ENCODE peak calls at places on chromosomes 12 and 14, in ten cellular contexts. One of them, this sample, is unnamed.

GRCh38 chr12:121524196-121524930 is 56.5 kb downstream of the KDM2B start:
- DNase-seq in RPMI7951: no peak
- DNase-seq in T follicular helper cell: no peak
- DNase-seq in RKO: no peak
- DNase-seq in T-helper 17 cell: no peak
- DNase-seq in activated naive CD4-positive, alpha-beta T cell treated with anti-CD3 and anti-CD28 coated beads, Interleukin-2, amount 10 ng/mL, durations not matched to agents 7 days and 5 days: no peak
- DNase-seq in A549: no peak
- DNase-seq in astrocyte of the cerebellum: no peak
- DNase-seq in COLO829: no peak
- DNase-seq in stimulated activated CD8-positive, alpha-beta memory T cell treated with anti-CD3 and anti-CD28 coated beads, Interleukin-15, amount 100 ng/mL, for 48 hours: no peak
- DNase-seq in this sample: no peak

GRCh38 chr14:21047378-21047781 is 5.2 kb downstream of the RNASE7 start:
- DNase-seq in RPMI7951: no peak
- DNase-seq in T follicular helper cell: no peak
- DNase-seq in RKO: no peak
- DNase-seq in T-helper 17 cell: no peak
- DNase-seq in activated naive CD4-positive, alpha-beta T cell treated with anti-CD3 and anti-CD28 coated beads, Interleukin-2, amount 10 ng/mL, durations not matched to agents 7 days and 5 days: no peak
- DNase-seq in A549: no peak
- DNase-seq in astrocyte of the cerebellum: no peak
- DNase-seq in COLO829: no peak
- DNase-seq in stimulated activated CD8-positive, alpha-beta memory T cell treated with anti-CD3 and anti-CD28 coated beads, Interleukin-15, amount 100 ng/mL, for 48 hours: no peak
- DNase-seq in this sample: no peak

GRCh38 chr12:115383668-115384067 is 699.7 kb upstream of the TBX3 start:
- DNase-seq in RPMI7951: peak; percentile 23
- DNase-seq in T follicular helper cell: no peak
- DNase-seq in RKO: peak; percentile 30
- DNase-seq in T-helper 17 cell: no peak
- DNase-seq in activated naive CD4-positive, alpha-beta T cell treated with anti-CD3 and anti-CD28 coated beads, Interleukin-2, amount 10 ng/mL, durations not matched to agents 7 days and 5 days: no peak
- DNase-seq in A549: no peak
- DNase-seq in astrocyte of the cerebellum: peak; percentile 36
- DNase-seq in COLO829: no peak
- DNase-seq in stimulated activated CD8-positive, alpha-beta memory T cell treated with anti-CD3 and anti-CD28 coated beads, Interleukin-15, amount 100 ng/mL, for 48 hours: no peak
- DNase-seq in this sample: no peak

GRCh38 chr14:62592877-62593276 is 452.4 kb downstream of the KCNH5 start:
- DNase-seq in RPMI7951: no peak
- DNase-seq in T follicular helper cell: no peak
- DNase-seq in RKO: peak; percentile 45
- DNase-seq in T-helper 17 cell: no peak
- DNase-seq in activated naive CD4-positive, alpha-beta T cell treated with anti-CD3 and anti-CD28 coated beads, Interleukin-2, amount 10 ng/mL, durations not matched to agents 7 days and 5 days: no peak
- DNase-seq in A549: no peak
- DNase-seq in astrocyte of the cerebellum: no peak
- DNase-seq in COLO829: no peak
- DNase-seq in stimulated activated CD8-positive, alpha-beta memory T cell treated with anti-CD3 and anti-CD28 coated beads, Interleukin-15, amount 100 ng/mL, for 48 hours: no peak
- DNase-seq in this sample: no peak

GRCh38 chr14:39469094-39469710 is 37.0 kb upstream of the FBXO33 start:
- DNase-seq in RPMI7951: peak; percentile 11
- DNase-seq in T follicular helper cell: no peak
- DNase-seq in RKO: peak; percentile 15
- DNase-seq in T-helper 17 cell: no peak
- DNase-seq in activated naive CD4-positive, alpha-beta T cell treated with anti-CD3 and anti-CD28 coated beads, Interleukin-2, amount 10 ng/mL, durations not matched to agents 7 days and 5 days: peak; percentile 34
- DNase-seq in A549: no peak
- DNase-seq in astrocyte of the cerebellum: no peak
- DNase-seq in COLO829: no peak
- DNase-seq in stimulated activated CD8-positive, alpha-beta memory T cell treated with anti-CD3 and anti-CD28 coated beads, Interleukin-15, amount 100 ng/mL, for 48 hours: no peak
- DNase-seq in this sample: peak; percentile 36

GRCh38 chr12:100715976-100716657 is 78.5 kb upstream of the ANO4 start:
- DNase-seq in RPMI7951: no peak
- DNase-seq in T follicular helper cell: no peak
- DNase-seq in RKO: no peak
- DNase-seq in T-helper 17 cell: no peak
- DNase-seq in activated naive CD4-positive, alpha-beta T cell treated with anti-CD3 and anti-CD28 coated beads, Interleukin-2, amount 10 ng/mL, durations not matched to agents 7 days and 5 days: no peak
- DNase-seq in A549: no peak
- DNase-seq in astrocyte of the cerebellum: no peak
- DNase-seq in COLO829: no peak
- DNase-seq in stimulated activated CD8-positive, alpha-beta memory T cell treated with anti-CD3 and anti-CD28 coated beads, Interleukin-15, amount 100 ng/mL, for 48 hours: no peak
- DNase-seq in this sample: no peak

GRCh38 chr12:29710104-29710503 is 73.6 kb downstream of the TMTC1 start:
- DNase-seq in RPMI7951: peak; percentile 11
- DNase-seq in T follicular helper cell: no peak
- DNase-seq in RKO: no peak
- DNase-seq in T-helper 17 cell: no peak
- DNase-seq in activated naive CD4-positive, alpha-beta T cell treated with anti-CD3 and anti-CD28 coated beads, Interleukin-2, amount 10 ng/mL, durations not matched to agents 7 days and 5 days: no peak
- DNase-seq in A549: no peak
- DNase-seq in astrocyte of the cerebellum: no peak
- DNase-seq in COLO829: no peak
- DNase-seq in stimulated activated CD8-positive, alpha-beta memory T cell treated with anti-CD3 and anti-CD28 coated beads, Interleukin-15, amount 100 ng/mL, for 48 hours: no peak
- DNase-seq in this sample: no peak

GRCh38 chr12:2581293-2582045 is 213.3 kb upstream of the FKBP4 start:
- DNase-seq in RPMI7951: no peak
- DNase-seq in T follicular helper cell: no peak
- DNase-seq in RKO: no peak
- DNase-seq in T-helper 17 cell: no peak
- DNase-seq in activated naive CD4-positive, alpha-beta T cell treated with anti-CD3 and anti-CD28 coated beads, Interleukin-2, amount 10 ng/mL, durations not matched to agents 7 days and 5 days: no peak
- DNase-seq in A549: no peak
- DNase-seq in astrocyte of the cerebellum: no peak
- DNase-seq in COLO829: no peak
- DNase-seq in stimulated activated CD8-positive, alpha-beta memory T cell treated with anti-CD3 and anti-CD28 coated beads, Interleukin-15, amount 100 ng/mL, for 48 hours: no peak
- DNase-seq in this sample: no peak

GRCh38 chr12:80195143-80195726 is 95.9 kb downstream of the OTOGL start:
- DNase-seq in RPMI7951: peak; percentile 41
- DNase-seq in T follicular helper cell: no peak
- DNase-seq in RKO: peak; percentile 72
- DNase-seq in T-helper 17 cell: no peak
- DNase-seq in activated naive CD4-positive, alpha-beta T cell treated with anti-CD3 and anti-CD28 coated beads, Interleukin-2, amount 10 ng/mL, durations not matched to agents 7 days and 5 days: no peak
- DNase-seq in A549: peak; percentile 39
- DNase-seq in astrocyte of the cerebellum: peak; percentile 67
- DNase-seq in COLO829: peak; percentile 45
- DNase-seq in stimulated activated CD8-positive, alpha-beta memory T cell treated with anti-CD3 and anti-CD28 coated beads, Interleukin-15, amount 100 ng/mL, for 48 hours: no peak
- DNase-seq in this sample: no peak

GRCh38 chr14:104926619-104927431 is 2.1 kb downstream of the PLD4 start:
- DNase-seq in RPMI7951: no peak
- DNase-seq in T follicular helper cell: no peak
- DNase-seq in RKO: no peak
- DNase-seq in T-helper 17 cell: no peak
- DNase-seq in activated naive CD4-positive, alpha-beta T cell treated with anti-CD3 and anti-CD28 coated beads, Interleukin-2, amount 10 ng/mL, durations not matched to agents 7 days and 5 days: no peak
- DNase-seq in A549: no peak
- DNase-seq in astrocyte of the cerebellum: no peak
- DNase-seq in COLO829: no peak
- DNase-seq in stimulated activated CD8-positive, alpha-beta memory T cell treated with anti-CD3 and anti-CD28 coated beads, Interleukin-15, amount 100 ng/mL, for 48 hours: peak; percentile 19
- DNase-seq in this sample: no peak

GRCh38 chr14:100472491-100472890 is 114.7 kb downstream of the BEGAIN start:
- DNase-seq in RPMI7951: no peak
- DNase-seq in T follicular helper cell: no peak
- DNase-seq in RKO: no peak
- DNase-seq in T-helper 17 cell: no peak
- DNase-seq in activated naive CD4-positive, alpha-beta T cell treated with anti-CD3 and anti-CD28 coated beads, Interleukin-2, amount 10 ng/mL, durations not matched to agents 7 days and 5 days: no peak
- DNase-seq in A549: no peak
- DNase-seq in astrocyte of the cerebellum: no peak
- DNase-seq in COLO829: no peak
- DNase-seq in stimulated activated CD8-positive, alpha-beta memory T cell treated with anti-CD3 and anti-CD28 coated beads, Interleukin-15, amount 100 ng/mL, for 48 hours: no peak
- DNase-seq in this sample: no peak

GRCh38 chr12:57736743-57737466 is 1.6 kb downstream of the AGAP2 start:
- DNase-seq in RPMI7951: no peak
- DNase-seq in T follicular helper cell: no peak
- DNase-seq in RKO: no peak
- DNase-seq in T-helper 17 cell: no peak
- DNase-seq in activated naive CD4-positive, alpha-beta T cell treated with anti-CD3 and anti-CD28 coated beads, Interleukin-2, amount 10 ng/mL, durations not matched to agents 7 days and 5 days: no peak
- DNase-seq in A549: no peak
- DNase-seq in astrocyte of the cerebellum: no peak
- DNase-seq in COLO829: no peak
- DNase-seq in stimulated activated CD8-positive, alpha-beta memory T cell treated with anti-CD3 and anti-CD28 coated beads, Interleukin-15, amount 100 ng/mL, for 48 hours: no peak
- DNase-seq in this sample: no peak

GRCh38 chr12:6765634-6766581 is at the start of gene PTMS:
- DNase-seq in RPMI7951: peak; percentile 96
- DNase-seq in T follicular helper cell: no peak
- DNase-seq in RKO: peak; percentile 54
- DNase-seq in T-helper 17 cell: no peak
- DNase-seq in activated naive CD4-positive, alpha-beta T cell treated with anti-CD3 and anti-CD28 coated beads, Interleukin-2, amount 10 ng/mL, durations not matched to agents 7 days and 5 days: peak; percentile 54
- DNase-seq in A549: peak; percentile 77
- DNase-seq in astrocyte of the cerebellum: peak; percentile 86
- DNase-seq in COLO829: peak; percentile 68
- DNase-seq in stimulated activated CD8-positive, alpha-beta memory T cell treated with anti-CD3 and anti-CD28 coated beads, Interleukin-15, amount 100 ng/mL, for 48 hours: no peak
- DNase-seq in this sample: peak; percentile 62

GRCh38 chr14:68780358-68781160 is 12.3 kb downstream of the ZFP36L1 start:
- DNase-seq in RPMI7951: peak; percentile 82
- DNase-seq in T follicular helper cell: no peak
- DNase-seq in RKO: peak; percentile 49
- DNase-seq in T-helper 17 cell: no peak
- DNase-seq in activated naive CD4-positive, alpha-beta T cell treated with anti-CD3 and anti-CD28 coated beads, Interleukin-2, amount 10 ng/mL, durations not matched to agents 7 days and 5 days: peak; percentile 72
- DNase-seq in A549: no peak
- DNase-seq in astrocyte of the cerebellum: no peak
- DNase-seq in COLO829: no peak
- DNase-seq in stimulated activated CD8-positive, alpha-beta memory T cell treated with anti-CD3 and anti-CD28 coated beads, Interleukin-15, amount 100 ng/mL, for 48 hours: no peak
- DNase-seq in this sample: peak; percentile 62

This sample was measured in activated naive CD8-positive, alpha-beta T cell treated with anti-CD3 and anti-CD28 coated beads, Interleukin-2, amount 10 ng/mL, durations not matched to agents 7 days and 5 days.